ENCODE peak calls at places on chromosomes 1 and 21, in six cellular contexts. One of them, this sample, is unnamed.

GRCh38 chr1:196160066-196160795 is 448.0 kb downstream of the KCNT2 start:
- DNase-seq in right atrium auricular region: no peak
- DNase-seq in IMR-90: peak
- DNase-seq in heart left ventricle: no peak
- DNase-seq in CD8-positive, alpha-beta T cell: no peak
- DNase-seq in astrocyte of the cerebellum: peak
- DNase-seq in this sample: no peak

GRCh38 chr1:177600936-177601335 is 368.9 kb downstream of the SEC16B start:
- DNase-seq in CD8-positive, alpha-beta T cell: no peak
- DNase-seq in IMR-90: no peak
- DNase-seq in astrocyte of the cerebellum: no peak
- DNase-seq in heart left ventricle: no peak
- DNase-seq in right atrium auricular region: no peak
- DNase-seq in this sample: no peak

GRCh38 chr1:205243355-205244191 is 15.8 kb downstream of the TMCC2 start:
- DNase-seq in IMR-90: no peak
- DNase-seq in astrocyte of the cerebellum: no peak
- DNase-seq in CD8-positive, alpha-beta T cell: no peak
- DNase-seq in right atrium auricular region: no peak
- DNase-seq in heart left ventricle: no peak
- DNase-seq in this sample: no peak

GRCh38 chr21:26939532-26940181 is 27.2 kb downstream of the ADAMTS5 start:
- DNase-seq in astrocyte of the cerebellum: peak
- DNase-seq in right atrium auricular region: no peak
- DNase-seq in heart left ventricle: no peak
- DNase-seq in IMR-90: peak
- DNase-seq in CD8-positive, alpha-beta T cell: no peak
- DNase-seq in this sample: no peak

GRCh38 chr1:93061895-93062792 is 16.9 kb upstream of the MTF2 start:
- DNase-seq in heart left ventricle: no peak
- DNase-seq in astrocyte of the cerebellum: no peak
- DNase-seq in right atrium auricular region: no peak
- DNase-seq in CD8-positive, alpha-beta T cell: no peak
- DNase-seq in IMR-90: peak
- DNase-seq in this sample: no peak

GRCh38 chr1:234515821-234516241 is 36.9 kb upstream of the TARBP1 start:
- DNase-seq in CD8-positive, alpha-beta T cell: no peak
- DNase-seq in astrocyte of the cerebellum: peak
- DNase-seq in heart left ventricle: no peak
- DNase-seq in IMR-90: peak
- DNase-seq in right atrium auricular region: no peak
- DNase-seq in this sample: no peak

GRCh38 chr21:41997657-41998056 is 12.5 kb downstream of the ZBTB21 start:
- DNase-seq in heart left ventricle: no peak
- DNase-seq in astrocyte of the cerebellum: no peak
- DNase-seq in IMR-90: no peak
- DNase-seq in right atrium auricular region: no peak
- DNase-seq in CD8-positive, alpha-beta T cell: no peak
- DNase-seq in this sample: no peak

GRCh38 chr1:231757759-231758158 is 131.2 kb downstream of the DISC1 start:
- DNase-seq in heart left ventricle: no peak
- DNase-seq in astrocyte of the cerebellum: no peak
- DNase-seq in IMR-90: no peak
- DNase-seq in right atrium auricular region: no peak
- DNase-seq in CD8-positive, alpha-beta T cell: no peak
- DNase-seq in this sample: no peak

GRCh38 chr1:62144238-62144831 is 50.3 kb upstream of the L1TD1 start:
- DNase-seq in right atrium auricular region: peak
- DNase-seq in astrocyte of the cerebellum: peak
- DNase-seq in CD8-positive, alpha-beta T cell: no peak
- DNase-seq in heart left ventricle: no peak
- DNase-seq in IMR-90: peak
- DNase-seq in this sample: no peak

GRCh38 chr1:117826551-117827078 is 102.8 kb downstream of the GDAP2 start:
- DNase-seq in CD8-positive, alpha-beta T cell: no peak
- DNase-seq in IMR-90: peak
- DNase-seq in heart left ventricle: peak
- DNase-seq in astrocyte of the cerebellum: no peak
- DNase-seq in right atrium auricular region: no peak
- DNase-seq in this sample: no peak

GRCh38 chr1:200379431-200379755 is 30.4 kb downstream of the ZNF281 start:
- DNase-seq in CD8-positive, alpha-beta T cell: no peak
- DNase-seq in heart left ventricle: no peak
- DNase-seq in astrocyte of the cerebellum: peak
- DNase-seq in IMR-90: peak
- DNase-seq in right atrium auricular region: no peak
- DNase-seq in this sample: no peak

DNA sequence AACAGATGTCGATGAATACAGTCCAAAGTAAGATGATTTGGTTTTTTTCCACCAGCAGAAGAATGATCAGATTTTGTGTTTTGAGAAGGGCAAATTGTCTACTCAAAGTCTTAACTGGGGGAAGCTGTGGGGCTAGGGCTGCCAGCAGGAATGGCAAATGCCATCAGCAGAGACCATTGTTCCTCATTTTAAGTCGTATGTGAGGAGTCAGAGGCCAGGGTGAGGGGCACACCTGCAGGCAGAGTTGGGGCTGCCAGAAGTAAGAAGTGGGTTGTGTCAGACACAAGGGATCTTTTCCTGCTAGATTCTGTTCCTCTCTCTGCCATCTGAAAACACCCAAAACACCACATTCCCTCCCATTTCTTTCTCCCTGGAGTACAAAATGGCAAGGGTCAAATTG is 8.7 kb downstream of the PARK7 start:
- DNase-seq in astrocyte of the cerebellum: no peak
- DNase-seq in right atrium auricular region: no peak
- DNase-seq in IMR-90: no peak
- DNase-seq in heart left ventricle: no peak
- DNase-seq in CD8-positive, alpha-beta T cell: no peak
- DNase-seq in this sample: no peak
- TF ChIP-seq CTCF in astrocyte of the cerebellum: no peak
- TF ChIP-seq CTCF in right atrium auricular region: no peak
- TF ChIP-seq CTCF in IMR-90: no peak
- TF ChIP-seq CTCF in heart left ventricle: no peak
- TF ChIP-seq CTCF in CD8-positive, alpha-beta T cell: no peak
- TF ChIP-seq CTCF in this sample: no peak

DNA sequence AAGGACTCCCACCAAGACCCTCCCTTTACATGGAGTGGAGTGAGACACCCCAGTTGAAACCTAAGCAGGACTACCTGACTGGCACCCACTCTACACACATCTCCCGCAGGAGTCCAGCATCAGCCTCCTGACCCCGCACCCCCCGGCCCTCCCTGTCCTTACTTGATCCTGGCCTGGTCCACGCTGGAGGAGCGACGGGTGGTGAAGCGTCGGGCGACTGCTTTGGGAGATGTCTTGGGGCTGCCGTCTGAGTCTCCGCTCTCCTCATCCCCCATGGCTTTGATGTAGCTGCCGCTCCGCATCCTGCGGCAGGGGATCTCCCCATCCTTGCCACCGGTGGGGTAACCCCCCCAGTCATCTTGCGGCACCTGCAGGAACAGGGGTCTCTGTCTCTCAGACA is 29.5 kb downstream of the DLGAP3 start:
- DNase-seq in astrocyte of the cerebellum: no peak
- DNase-seq in heart left ventricle: no peak
- DNase-seq in CD8-positive, alpha-beta T cell: no peak
- DNase-seq in IMR-90: no peak
- DNase-seq in right atrium auricular region: no peak
- DNase-seq in this sample: no peak
- TF ChIP-seq CTCF in astrocyte of the cerebellum: no peak
- TF ChIP-seq CTCF in heart left ventricle: no peak
- TF ChIP-seq CTCF in CD8-positive, alpha-beta T cell: no peak
- TF ChIP-seq CTCF in IMR-90: no peak
- TF ChIP-seq CTCF in right atrium auricular region: no peak
- TF ChIP-seq CTCF in this sample: no peak

DNA sequence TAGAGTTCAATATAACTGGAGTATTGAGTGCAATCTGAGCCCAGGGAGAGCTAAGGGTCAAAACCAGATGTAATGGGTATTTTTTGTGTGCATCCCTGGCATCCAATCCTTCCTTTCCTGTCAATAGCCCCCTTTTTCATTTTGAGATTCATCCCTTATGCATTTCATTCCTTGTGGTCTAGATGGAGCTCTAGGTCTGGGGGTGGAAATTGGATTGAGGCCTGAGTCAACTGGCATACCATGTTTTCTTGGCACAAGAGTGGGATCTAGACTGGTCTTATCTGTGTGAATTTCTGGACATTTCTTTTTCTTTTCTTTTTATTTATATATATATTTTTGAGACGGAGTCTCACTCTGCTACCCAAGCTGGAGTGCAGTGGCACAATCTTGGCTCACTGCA is 67.3 kb upstream of the RAB3GAP2 start:
- DNase-seq in right atrium auricular region: no peak
- DNase-seq in astrocyte of the cerebellum: no peak
- DNase-seq in IMR-90: no peak
- DNase-seq in CD8-positive, alpha-beta T cell: no peak
- DNase-seq in heart left ventricle: no peak
- DNase-seq in this sample: no peak
- TF ChIP-seq CTCF in right atrium auricular region: no peak
- TF ChIP-seq CTCF in astrocyte of the cerebellum: no peak
- TF ChIP-seq CTCF in IMR-90: no peak
- TF ChIP-seq CTCF in CD8-positive, alpha-beta T cell: no peak
- TF ChIP-seq CTCF in heart left ventricle: peak
- TF ChIP-seq CTCF in this sample: peak

GRCh38 chr1:43286115-43286514 is 734 bp upstream of the C1orf210 start:
- DNase-seq in astrocyte of the cerebellum: no peak
- DNase-seq in heart left ventricle: no peak
- DNase-seq in IMR-90: no peak
- DNase-seq in CD8-positive, alpha-beta T cell: no peak
- DNase-seq in right atrium auricular region: no peak
- DNase-seq in this sample: no peak

GRCh38 chr1:43284065-43284464 is 1.3 kb downstream of the C1orf210 start:
- DNase-seq in IMR-90: no peak
- DNase-seq in astrocyte of the cerebellum: no peak
- DNase-seq in heart left ventricle: no peak
- DNase-seq in right atrium auricular region: no peak
- DNase-seq in CD8-positive, alpha-beta T cell: no peak
- DNase-seq in this sample: no peak

GRCh38 chr1:43284711-43285110 is 670 bp downstream of the C1orf210 start:
- DNase-seq in right atrium auricular region: no peak
- DNase-seq in astrocyte of the cerebellum: no peak
- DNase-seq in IMR-90: no peak
- DNase-seq in CD8-positive, alpha-beta T cell: no peak
- DNase-seq in heart left ventricle: no peak
- DNase-seq in this sample: no peak

GRCh38 chr1:43286533-43286932 is 1.2 kb upstream of the C1orf210 start:
- DNase-seq in CD8-positive, alpha-beta T cell: no peak
- DNase-seq in heart left ventricle: no peak
- DNase-seq in IMR-90: no peak
- DNase-seq in right atrium auricular region: no peak
- DNase-seq in astrocyte of the cerebellum: no peak
- DNase-seq in this sample: no peak

GRCh38 chr1:43285269-43285986 is at the start of gene C1orf210:
- DNase-seq in IMR-90: no peak
- DNase-seq in CD8-positive, alpha-beta T cell: no peak
- DNase-seq in heart left ventricle: no peak
- DNase-seq in astrocyte of the cerebellum: no peak
- DNase-seq in right atrium auricular region: no peak
- DNase-seq in this sample: no peak
- TF ChIP-seq CTCF in IMR-90: no peak
- TF ChIP-seq CTCF in CD8-positive, alpha-beta T cell: no peak
- TF ChIP-seq CTCF in heart left ventricle: no peak
- TF ChIP-seq CTCF in astrocyte of the cerebellum: no peak
- TF ChIP-seq CTCF in right atrium auricular region: no peak
- TF ChIP-seq CTCF in this sample: no peak

GRCh38 chr1:19179597-19180271 is 30.3 kb downstream of the UBR4 start:
- DNase-seq in IMR-90: peak
- DNase-seq in right atrium auricular region: no peak
- DNase-seq in CD8-positive, alpha-beta T cell: peak
- DNase-seq in heart left ventricle: no peak
- DNase-seq in astrocyte of the cerebellum: peak
- DNase-seq in this sample: no peak
- TF ChIP-seq CTCF in IMR-90: peak
- TF ChIP-seq CTCF in right atrium auricular region: no peak
- TF ChIP-seq CTCF in CD8-positive, alpha-beta T cell: peak
- TF ChIP-seq CTCF in heart left ventricle: peak
- TF ChIP-seq CTCF in astrocyte of the cerebellum: peak
- TF ChIP-seq CTCF in this sample: peak

DNA sequence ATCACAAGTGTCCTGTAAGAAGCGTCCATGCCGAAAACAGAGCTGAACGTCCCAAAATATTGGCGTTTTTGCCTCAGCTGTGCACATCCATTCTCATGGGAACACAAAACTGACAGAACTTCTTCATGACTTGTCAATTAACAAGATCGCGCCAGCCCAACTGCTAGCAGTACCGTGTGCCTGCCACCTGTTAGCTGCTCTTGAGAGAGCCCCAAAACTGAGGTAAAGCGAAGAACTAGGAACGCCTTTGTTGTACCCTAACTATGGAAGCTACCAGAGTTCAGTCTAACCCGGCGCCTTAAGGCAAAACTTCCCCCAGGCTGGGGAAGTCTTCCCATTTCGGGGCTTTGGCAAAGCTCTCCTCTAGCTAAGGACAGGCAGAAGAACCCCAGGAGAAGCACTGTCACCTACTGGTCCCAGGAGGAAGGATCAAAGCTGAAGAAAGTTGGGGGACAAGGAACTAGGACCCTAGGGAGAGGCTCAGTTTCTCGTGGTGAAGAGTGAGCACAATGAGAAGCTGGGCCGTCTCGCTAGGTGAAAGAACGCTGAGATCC is 719 bp downstream of the EYA3 start:
- DNase-seq in astrocyte of the cerebellum: no peak
- DNase-seq in heart left ventricle: no peak
- DNase-seq in right atrium auricular region: no peak
- DNase-seq in CD8-positive, alpha-beta T cell: no peak
- DNase-seq in IMR-90: peak
- DNase-seq in this sample: no peak
- TF ChIP-seq CTCF in astrocyte of the cerebellum: peak
- TF ChIP-seq CTCF in heart left ventricle: no peak
- TF ChIP-seq CTCF in right atrium auricular region: no peak
- TF ChIP-seq CTCF in CD8-positive, alpha-beta T cell: no peak
- TF ChIP-seq CTCF in IMR-90: peak
- TF ChIP-seq CTCF in this sample: peak

This sample was measured in D721Med.